ENCODE peak calls at places on chromosome 5, in seven cellular contexts. O is type B pancreatic cell, C is HL-60, D is right lobe of liver, R is kidney epithelial cell, B is fibroblast of mammary gland, S is heart right ventricle. H is an unnamed sample.

GRCh38 chr5:76477061-76477460 is 74.0 kb downstream of the IQGAP2 start:
- DNase-seq in C (no peak), B (no peak), R (no peak), D (no peak), S (no peak), O (no peak), H (no peak)

GRCh38 chr5:126681970-126682369 is 81.2 kb downstream of the PHAX start:
- DNase-seq in D (no peak), S (no peak), C (no peak), B (peak), R (no peak), O (no peak), H (no peak)

GRCh38 chr5:153542536-153542935 is 52.1 kb downstream of the GRIA1 start:
- DNase-seq in R (no peak), D (no peak), O (no peak), B (peak), S (no peak), C (no peak), H (peak)

GRCh38 chr5:54455413-54456157 is at the start of gene HSPB3:
- DNase-seq in O (no peak), R (no peak), S (peak), D (no peak), C (no peak), B (peak), H (peak)

GRCh38 chr5:114223866-114224265 is 138.0 kb upstream of the KCNN2 start:
- DNase-seq in C (peak), B (peak), R (no peak), O (no peak), D (no peak), S (no peak), H (peak)

GRCh38 chr5:42507451-42508092 is 84.3 kb downstream of the GHR start:
- DNase-seq in C (no peak), R (no peak), S (no peak), O (no peak), D (no peak), B (no peak), H (no peak)

GRCh38 chr5:65938256-65938655 is 11.9 kb downstream of the ERBIN start:
- DNase-seq in O (no peak), S (no peak), C (no peak), B (no peak), D (no peak), R (no peak), H (no peak)

GRCh38 chr5:87195616-87196015 is 72.1 kb upstream of the RASA1 start:
- DNase-seq in D (no peak), R (no peak), S (no peak), B (peak), O (no peak), C (no peak), H (no peak)

GRCh38 chr5:80414113-80414512 is 6.2 kb downstream of the ZFYVE16 start:
- DNase-seq in O (no peak), B (peak), S (no peak), C (peak), R (no peak), D (no peak), H (peak)

GRCh38 chr5:36458746-36459145 is 147.7 kb upstream of the SLC1A3 start:
- DNase-seq in B (no peak), O (no peak), S (no peak), C (no peak), D (no peak), R (no peak), H (no peak)

GRCh38 chr5:36457511-36458260 is 148.7 kb upstream of the SLC1A3 start:
- DNase-seq in C (no peak), R (no peak), D (no peak), O (no peak), B (peak), S (no peak), H (no peak)

GRCh38 chr5:36462295-36463021 is 143.9 kb upstream of the SLC1A3 start:
- DNase-seq in C (no peak), R (no peak), S (no peak), B (peak), D (no peak), O (no peak), H (peak)

DNA sequence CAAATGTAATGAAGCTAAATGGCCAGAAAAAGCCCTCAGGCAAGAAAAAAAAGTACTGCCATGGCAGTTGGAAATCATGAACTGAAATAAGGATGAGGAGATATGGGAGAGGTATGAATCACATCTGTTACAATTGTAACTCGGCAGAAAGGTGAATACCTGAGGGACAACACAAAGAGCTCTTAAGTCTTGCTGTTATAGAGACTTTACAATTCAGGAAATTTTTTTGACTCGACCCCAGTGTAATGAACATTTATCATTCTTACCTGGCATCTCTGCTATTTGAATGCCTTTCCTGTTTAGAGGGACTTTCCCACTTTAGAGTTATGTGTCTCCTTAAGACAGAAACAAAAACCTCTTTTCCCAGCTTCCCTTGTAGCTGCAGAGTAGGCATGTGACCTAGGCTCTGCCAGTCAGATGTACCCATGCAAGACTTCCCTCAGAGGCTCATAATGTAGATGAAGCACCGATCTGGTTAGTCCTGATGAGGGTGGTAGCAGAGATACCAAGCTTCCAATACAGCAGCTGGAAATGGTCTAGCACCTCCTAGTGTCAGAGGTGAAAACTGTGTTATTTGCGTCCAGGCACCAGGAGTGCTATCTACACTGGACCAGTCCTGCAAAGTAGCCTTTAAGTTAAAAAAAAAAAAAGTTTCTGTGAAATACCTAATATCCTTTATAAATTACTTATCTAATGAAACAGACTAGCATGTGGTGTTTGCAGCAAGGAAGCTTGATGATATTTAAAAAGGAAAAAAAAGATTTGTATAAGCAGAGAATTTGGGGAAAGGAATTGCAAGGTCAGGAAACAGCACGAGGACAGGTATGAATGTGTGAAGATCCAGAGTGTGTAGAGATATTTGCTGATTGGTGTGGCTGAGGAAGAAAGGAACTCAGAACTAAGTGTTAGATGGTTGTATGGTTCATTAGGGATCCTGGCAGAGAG is 146.9 kb upstream of the SLC1A3 start:
- DNase-seq in C (peak), R (no peak), O (no peak), B (peak), S (no peak), D (no peak), H (peak)
- TF ChIP-seq CTCF in C (peak), R (peak), O (peak), B (peak), S (peak), D (no peak), H (peak)

GRCh38 chr5:119271758-119272730 is 83.8 kb upstream of the TNFAIP8 start:
- DNase-seq in B (no peak), S (no peak), O (no peak), D (no peak), C (no peak), R (no peak), H (no peak)
- TF ChIP-seq CTCF in B (no peak), S (no peak), O (no peak), D (no peak), C (no peak), R (no peak), H (no peak)

GRCh38 chr5:168292783-168293696 is 1.6 kb downstream of the WWC1 start:
- DNase-seq in D (no peak), R (no peak), O (no peak), C (no peak), B (no peak), S (no peak), H (no peak)

GRCh38 chr5:168290902-168291280 is 554 bp upstream of the WWC1 start:
- DNase-seq in B (no peak), O (no peak), C (no peak), S (no peak), D (no peak), R (no peak), H (no peak)

GRCh38 chr5:168288349-168289245 is 2.8 kb upstream of the WWC1 start:
- DNase-seq in C (no peak), O (no peak), R (peak), D (peak), B (no peak), S (no peak), H (peak)

GRCh38 chr5:168291961-168292782 is 727 bp downstream of the WWC1 start:
- DNase-seq in D (peak), R (no peak), S (no peak), B (no peak), C (no peak), O (no peak), H (no peak)

DNA sequence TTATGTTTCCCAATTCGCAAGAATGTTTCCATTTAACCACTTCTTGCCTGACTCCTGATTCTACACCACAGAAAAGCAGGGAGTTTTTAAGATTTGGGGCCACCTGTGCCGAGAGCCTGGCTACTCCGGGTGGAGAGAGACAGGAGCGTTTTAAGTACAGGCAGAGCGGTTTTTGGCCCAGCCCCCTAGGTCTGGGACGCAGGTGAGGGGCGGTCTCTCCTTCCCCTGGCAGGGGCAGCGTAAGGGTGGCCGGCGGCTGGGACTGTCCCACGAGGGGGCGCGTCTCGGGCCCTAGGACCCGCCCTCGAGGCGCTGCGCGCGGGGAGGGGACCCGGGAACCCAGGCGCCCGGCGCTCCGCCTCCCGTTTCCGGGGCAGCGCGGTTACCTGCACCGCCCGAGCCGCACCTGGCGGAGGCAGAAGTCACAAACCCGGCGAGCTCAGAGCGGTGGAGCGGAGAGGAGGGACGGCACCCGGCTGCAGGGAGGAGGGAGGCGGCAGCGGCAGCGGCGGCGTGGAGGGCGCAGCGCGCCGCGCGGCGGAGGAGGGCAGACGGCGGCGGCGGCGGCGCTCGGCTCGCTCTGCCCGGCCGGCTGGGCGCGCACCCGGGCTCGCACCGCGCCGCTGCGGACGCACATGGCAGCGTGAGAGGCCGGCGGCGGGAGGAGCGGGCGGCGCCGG is at the start of gene WWC1:
- DNase-seq in D (peak), O (peak), B (no peak), R (no peak), C (no peak), S (peak), H (peak)
- TF ChIP-seq CTCF in D (peak), O (peak), B (no peak), R (peak), C (no peak), S (no peak), H (peak)

GRCh38 chr5:150521939-150522503 is 14.1 kb downstream of the NDST1 start:
- DNase-seq in C (no peak), D (peak), O (no peak), B (no peak), S (no peak), R (no peak), H (no peak)

GRCh38 chr5:150525781-150526180 is 17.9 kb downstream of the NDST1 start:
- DNase-seq in C (no peak), D (no peak), O (no peak), R (no peak), B (no peak), S (no peak), H (no peak)

GRCh38 chr5:150522504-150523464 is 14.9 kb downstream of the NDST1 start:
- DNase-seq in R (no peak), B (no peak), S (peak), C (no peak), O (no peak), D (peak), H (no peak)

GRCh38 chr5:150525163-150525562 is 17.2 kb downstream of the NDST1 start:
- DNase-seq in C (no peak), S (no peak), D (peak), O (no peak), R (no peak), B (no peak), H (no peak)

DNA sequence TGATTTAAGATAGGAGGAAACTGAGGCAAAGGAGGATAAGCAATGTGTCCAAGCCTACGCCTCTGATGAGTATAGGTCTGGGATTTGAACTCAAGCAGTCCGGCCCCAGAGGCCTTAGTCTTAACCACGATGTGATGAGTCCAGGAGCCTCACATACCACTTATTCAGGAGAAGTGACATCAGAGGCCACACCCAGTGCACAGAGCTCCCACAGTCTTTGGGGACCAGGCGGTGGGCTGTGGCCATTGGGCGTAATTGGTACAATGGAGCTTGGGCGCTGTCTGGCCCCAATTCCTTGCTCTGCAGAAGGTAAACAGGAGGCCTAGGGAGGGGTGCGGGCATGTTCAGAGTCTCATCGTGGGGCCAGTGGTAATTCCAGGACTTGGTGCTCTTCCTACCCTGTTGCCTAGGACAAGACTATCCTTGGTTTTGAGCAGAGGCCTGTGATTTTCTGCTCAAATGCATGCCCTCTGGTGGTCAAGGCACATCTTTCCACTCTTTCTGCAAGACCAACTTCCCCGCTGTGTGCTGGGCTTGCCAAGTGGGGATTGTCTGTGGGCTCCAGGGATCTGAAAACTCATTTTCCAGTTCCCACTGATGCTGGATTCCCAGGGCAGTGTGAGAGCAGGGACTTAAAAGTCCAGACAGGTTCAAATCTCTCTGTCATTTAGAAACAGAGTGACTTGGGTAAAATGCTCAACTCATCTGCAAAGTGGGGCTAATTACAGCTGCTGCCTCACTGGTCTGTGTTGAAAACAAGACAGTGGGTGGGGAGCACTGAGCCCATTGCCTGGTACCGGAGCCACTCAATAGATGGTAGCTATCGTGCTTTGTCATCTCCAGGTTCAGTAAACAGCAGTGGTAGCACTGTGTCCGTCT is 15.8 kb downstream of the NDST1 start:
- DNase-seq in D (peak), S (no peak), C (peak), O (no peak), R (no peak), B (peak), H (peak)
- TF ChIP-seq CTCF in D (peak), S (peak), C (peak), O (peak), R (peak), B (peak), H (peak)

DNA sequence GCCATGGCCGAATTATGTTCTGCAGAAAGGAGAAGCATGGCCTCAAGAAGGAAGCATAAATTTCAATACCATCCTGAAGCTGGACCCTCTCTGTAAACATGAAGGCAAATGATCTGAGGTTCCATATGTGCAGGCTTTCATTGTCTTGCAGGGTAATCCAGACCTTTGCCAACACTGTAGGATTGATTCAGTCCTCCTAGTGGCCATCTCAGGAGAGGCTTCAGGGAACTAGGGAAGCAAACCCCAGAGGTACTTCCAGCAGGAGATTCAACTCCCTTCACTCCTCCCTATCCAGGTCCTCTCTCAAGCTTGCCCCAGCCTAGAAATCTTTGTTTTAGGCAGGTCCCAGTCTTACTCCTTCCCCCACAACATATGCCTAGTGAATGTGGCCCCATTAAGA is 99.3 kb upstream of the HCN1 start:
- DNase-seq in B (no peak), S (no peak), O (no peak), D (no peak), R (no peak), C (no peak), H (no peak)
- TF ChIP-seq CTCF in B (no peak), S (no peak), O (no peak), D (no peak), R (no peak), C (no peak), H (no peak)

DNA sequence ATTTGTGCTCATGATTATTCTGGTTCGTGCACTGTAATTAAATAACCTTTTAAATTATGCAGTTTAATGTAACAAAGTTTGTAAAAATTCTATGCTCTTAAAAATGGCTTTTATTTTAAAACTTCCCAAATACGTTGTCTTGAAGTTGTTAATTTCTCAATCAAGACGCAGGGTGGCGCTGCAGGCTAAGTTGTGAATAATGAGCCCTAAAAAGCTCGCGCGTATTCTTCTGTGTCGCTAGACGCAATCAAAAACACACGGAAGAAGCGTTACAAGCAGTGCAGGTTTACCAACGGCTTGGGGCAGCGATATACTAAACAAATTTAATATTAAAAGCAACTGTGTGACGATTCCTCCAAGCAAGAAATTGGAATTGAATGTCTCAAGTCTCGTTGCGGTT is at the start of gene PCDHB4:
- DNase-seq in C (no peak), D (no peak), S (no peak), R (no peak), O (no peak), B (peak), H (no peak)
- TF ChIP-seq CTCF in C (no peak), D (no peak), S (peak), R (no peak), O (peak), B (peak), H (peak)

DNA sequence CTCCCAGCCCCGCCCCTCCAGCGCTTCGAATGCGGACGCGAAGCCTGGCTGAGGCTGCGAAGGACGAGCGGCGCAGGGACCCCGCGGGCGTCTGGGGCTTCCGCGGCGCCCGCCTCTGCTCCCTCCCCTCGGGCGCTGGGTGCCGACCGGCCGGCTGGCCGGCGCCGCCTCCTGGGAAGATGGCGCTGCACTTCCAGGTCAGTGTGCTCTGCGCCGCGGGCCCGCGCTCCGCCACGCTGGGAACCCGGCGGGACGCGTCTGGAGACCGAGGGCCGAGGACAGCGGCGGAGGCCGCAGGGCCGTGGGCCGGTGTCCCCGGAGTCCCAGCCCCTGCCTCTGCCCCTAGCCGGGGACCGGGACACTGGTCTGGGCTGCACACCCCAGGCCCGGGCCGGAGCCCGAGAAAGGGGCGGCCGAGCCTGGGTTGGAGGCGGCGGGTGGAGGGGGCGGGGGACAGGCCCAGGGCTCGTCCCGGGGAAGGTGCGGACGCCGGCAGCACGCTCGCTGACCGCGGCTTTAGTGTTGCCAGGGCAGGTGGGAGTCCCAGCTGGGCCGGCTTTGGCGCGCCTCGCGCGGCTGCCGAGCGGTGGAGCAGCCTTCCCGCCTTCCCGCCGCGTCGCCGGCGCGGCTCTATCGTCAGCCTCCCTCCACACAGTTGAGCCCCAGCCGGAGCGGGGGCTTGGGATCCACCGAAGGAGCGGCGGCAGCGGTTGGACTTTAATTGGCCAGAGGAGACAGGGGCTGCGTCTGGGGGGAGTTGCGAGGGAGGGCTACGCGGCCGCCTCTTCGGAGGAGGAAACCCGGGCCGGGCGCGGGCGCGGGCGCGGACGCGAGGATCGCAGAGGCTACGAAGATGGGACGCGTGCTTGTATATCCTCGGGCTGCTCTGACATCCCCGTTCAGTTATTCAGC is at the start of gene RANBP17:
- DNase-seq in S (peak), D (peak), B (peak), C (no peak), R (no peak), O (peak), H (peak)
- TF ChIP-seq CTCF in S (no peak), D (no peak), B (no peak), C (no peak), R (no peak), O (peak), H (no peak)

DNA sequence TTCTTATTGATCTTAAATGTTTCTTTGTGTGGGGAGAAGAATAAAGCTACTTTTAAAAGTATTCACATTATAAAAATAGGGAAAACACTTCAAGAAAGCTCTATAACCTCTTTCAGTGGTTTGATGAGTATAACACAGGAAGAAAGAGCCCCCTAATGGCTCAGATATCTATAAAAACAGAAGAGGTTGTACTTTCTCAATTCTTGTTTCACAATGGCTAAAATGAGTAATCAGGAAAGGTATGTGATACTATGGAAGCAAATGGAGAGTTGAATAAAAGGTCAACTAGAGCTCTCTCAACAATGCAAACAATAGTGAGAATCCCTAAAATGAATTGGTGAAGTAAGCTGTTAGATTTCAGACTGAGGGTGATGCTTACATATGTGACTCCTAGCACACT is 584.6 kb upstream of the CDH18 start:
- DNase-seq in O (no peak), D (no peak), R (peak), B (peak), C (no peak), S (no peak), H (peak)
- TF ChIP-seq CTCF in O (no peak), D (no peak), R (peak), B (no peak), C (no peak), S (no peak), H (peak)

H was measured in epithelial cell of esophagus.